ENCODE peak calls at places on chromosomes 7 and 10, in seven cellular contexts. Z, Q, U, E, I, H and V are unnamed samples.

GRCh38 chr10:68305889-68306288 is 26.0 kb upstream of the HNRNPH3 start:
- DNase-seq in H (no peak), I (no peak), Q (no peak), E (no peak), U (no peak), Z (no peak), V (no peak)

GRCh38 chr7:47509571-47509970 is 72.3 kb downstream of the TNS3 start:
- DNase-seq in Q (no peak), H (no peak), Z (no peak), U (no peak), I (no peak), E (no peak), V (no peak)

GRCh38 chr10:11958956-11959355 is 83.7 kb downstream of the UPF2 start:
- DNase-seq in U (no peak), I (no peak), H (no peak), Q (no peak), Z (no peak), E (no peak), V (no peak)

GRCh38 chr10:98576096-98576495 is 129.4 kb upstream of the HPS1 start:
- DNase-seq in I (no peak), E (no peak), Q (no peak), U (no peak), Z (no peak), H (no peak), V (no peak)

GRCh38 chr10:70053212-70053895 is 708 bp downstream of the MACROH2A2 start:
- DNase-seq in I (peak), U (no peak), Q (peak), Z (no peak), E (peak), H (no peak), V (peak)

GRCh38 chr10:17737021-17737965 is 14.7 kb upstream of the TMEM236 start:
- DNase-seq in I (peak), U (peak), H (no peak), Z (peak), Q (peak), E (peak), V (peak)

GRCh38 chr10:1194161-1194560 is 138.0 kb downstream of the WDR37 start:
- DNase-seq in U (no peak), Z (no peak), I (no peak), H (no peak), E (no peak), Q (no peak), V (no peak)

GRCh38 chr10:129021597-129022304 is 445.3 kb upstream of the MGMT start:
- DNase-seq in Q (peak), E (peak), Z (no peak), U (peak), I (no peak), H (no peak), V (no peak)

GRCh38 chr7:120927454-120928103 is 23.0 kb upstream of the ING3 start:
- DNase-seq in Z (no peak), U (no peak), E (no peak), I (no peak), Q (no peak), H (no peak), V (no peak)
- TF ChIP-seq CTCF in Z (no peak), U (no peak), E (no peak), I (no peak), Q (no peak), H (no peak), V (no peak)

GRCh38 chr7:151277631-151278030 is 29.1 kb upstream of the SMARCD3 start:
- DNase-seq in U (no peak), Q (no peak), E (no peak), H (no peak), Z (no peak), I (no peak), V (no peak)
- TF ChIP-seq CTCF in U (no peak), Q (no peak), E (no peak), H (no peak), Z (no peak), I (no peak), V (no peak)

DNA sequence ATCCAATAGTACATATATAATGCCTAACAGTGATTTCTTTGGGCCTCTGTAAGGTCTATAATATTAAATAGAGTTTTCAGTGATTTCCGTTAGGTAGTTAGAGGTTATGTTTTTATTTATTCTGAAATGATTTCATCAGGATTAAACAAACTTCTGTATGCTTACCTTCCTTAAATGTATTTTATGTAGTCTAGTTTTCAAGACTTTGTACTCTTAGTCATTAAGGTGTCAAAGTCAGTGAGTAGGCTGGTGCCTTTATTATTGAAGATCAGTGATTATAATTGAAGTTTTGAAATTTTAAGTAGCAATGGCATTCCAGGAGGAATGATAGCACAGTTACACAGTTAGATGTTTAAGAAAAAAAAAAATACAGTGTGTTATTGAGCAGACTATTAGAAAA is 20.7 kb downstream of the GNAI1 start:
- DNase-seq in H (no peak), Q (no peak), Z (no peak), I (no peak), U (no peak), E (no peak), V (no peak)
- TF ChIP-seq CTCF in H (no peak), Q (no peak), Z (no peak), I (no peak), U (no peak), E (no peak), V (no peak)

DNA sequence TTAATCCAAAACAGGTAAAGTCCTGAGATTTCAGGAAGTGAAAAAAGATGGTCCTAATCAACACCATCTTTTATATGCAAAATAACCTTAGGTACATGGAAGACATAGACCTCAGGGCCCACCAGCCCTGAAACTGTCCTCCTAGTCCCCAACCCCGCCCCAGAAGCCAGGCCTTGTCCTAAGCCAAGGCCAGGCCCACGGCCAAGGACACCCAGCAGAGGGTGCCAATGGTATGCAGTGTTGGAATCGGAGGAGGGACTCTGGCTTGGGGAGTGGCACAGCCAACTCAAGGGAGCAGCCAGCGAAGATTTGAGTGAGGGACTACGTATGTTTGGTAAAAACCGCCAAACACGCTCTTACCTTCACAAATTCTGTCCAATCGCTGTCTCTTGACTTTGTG is 96.7 kb downstream of the ZRANB1 start:
- DNase-seq in E (peak), Z (peak), Q (peak), U (no peak), H (peak), I (peak), V (peak)
- TF ChIP-seq CTCF in E (no peak), Z (no peak), Q (peak), U (peak), H (no peak), I (no peak), V (no peak)

GRCh38 chr10:35882422-35883150 is 240.5 kb upstream of the FZD8 start:
- DNase-seq in E (no peak), I (no peak), Z (no peak), U (no peak), Q (no peak), H (no peak), V (no peak)
- TF ChIP-seq CTCF in E (no peak), I (no peak), Z (no peak), U (no peak), Q (no peak), H (no peak), V (no peak)